ENCODE peak calls at places on chromosomes 1 and 21, in four cellular contexts. S is GM23248, A is esophagus muscularis mucosa, E is psoas muscle. H is an unnamed sample.

GRCh38 chr1:92797297-92797696 is 12.4 kb upstream of the EVI5 start:
- DNase-seq in E (no peak), A (no peak), S (no peak), H (no peak)

GRCh38 chr1:46550751-46551231 is 656 bp downstream of the KNCN start:
- DNase-seq in S (no peak), E (no peak), A (no peak), H (peak)

GRCh38 chr1:201051399-201051798 is 27.9 kb upstream of the KIF21B start:
- DNase-seq in E (no peak), S (peak), A (no peak), H (no peak)

GRCh38 chr1:230210326-230210978 is 143.4 kb downstream of the GALNT2 start:
- DNase-seq in A (no peak), E (no peak), S (no peak), H (no peak)

GRCh38 chr21:44845418-44846200 is 27.7 kb upstream of the SUMO3 start:
- DNase-seq in A (peak), S (peak), E (peak), H (peak)

GRCh38 chr21:16578912-16579311 is 849.1 kb downstream of the USP25 start:
- DNase-seq in A (no peak), E (no peak), S (no peak), H (no peak)

GRCh38 chr21:36461918-36462486 is 17.9 kb downstream of the CLDN14 start:
- DNase-seq in A (no peak), E (no peak), S (no peak), H (peak)

GRCh38 chr1:184028854-184029623 is 8.5 kb downstream of the COLGALT2 start:
- DNase-seq in A (no peak), E (peak), S (peak), H (no peak)

GRCh38 chr1:63317814-63318156 is 4.6 kb upstream of the FOXD3 start:
- DNase-seq in E (no peak), S (no peak), A (no peak), H (peak)

GRCh38 chr1:24385160-24385939 is 28.2 kb downstream of the STPG1 start:
- DNase-seq in A (peak), E (no peak), S (peak), H (peak)

GRCh38 chr1:63922848-63923247 is 149.0 kb downstream of the ROR1 start:
- DNase-seq in S (no peak), E (peak), A (no peak), H (no peak)

GRCh38 chr1:191839891-191840290 is 318.4 kb upstream of the RGS18 start:
- DNase-seq in E (no peak), A (no peak), S (no peak), H (no peak)

GRCh38 chr1:155481761-155482160 is 80.8 kb downstream of the ASH1L start:
- DNase-seq in E (no peak), A (no peak), S (no peak), H (no peak)

GRCh38 chr1:54679706-54680105 is 36.0 kb upstream of the TTC4 start:
- DNase-seq in E (no peak), A (no peak), S (no peak), H (no peak)

GRCh38 chr1:234478152-234478480 is 863 bp downstream of the TARBP1 start:
- DNase-seq in S (peak), A (no peak), E (no peak), H (peak)

GRCh38 chr1:226672217-226672838 is 66.8 kb downstream of the ITPKB start:
- DNase-seq in A (no peak), E (no peak), S (no peak), H (no peak)

GRCh38 chr1:228166170-228166936 is 749 bp downstream of the IBA57 start:
- DNase-seq in S (peak), A (peak), E (peak), H (peak)

GRCh38 chr1:25711555-25712298 is 88.3 kb upstream of the SELENON start:
- DNase-seq in E (no peak), S (peak), A (no peak), H (no peak)

GRCh38 chr1:47598357-47598756 is 160.5 kb downstream of the FOXD2 start:
- DNase-seq in A (peak), S (no peak), E (no peak), H (no peak)

GRCh38 chr1:152309955-152310354 is 15.1 kb downstream of the FLG start:
- DNase-seq in E (no peak), S (no peak), A (no peak), H (no peak)

GRCh38 chr1:21937372-21938121 is 437 bp upstream of the HSPG2 start:
- DNase-seq in E (peak), A (no peak), S (peak), H (peak)

GRCh38 chr1:21935393-21935804 is 1.7 kb downstream of the HSPG2 start:
- DNase-seq in S (peak), E (no peak), A (no peak), H (no peak)

GRCh38 chr1:21937034-21937371 is at the start of gene HSPG2:
- DNase-seq in A (no peak), E (no peak), S (no peak), H (no peak)

GRCh38 chr1:21936366-21937031 is 611 bp downstream of the HSPG2 start:
- DNase-seq in A (no peak), S (peak), E (peak), H (no peak)

GRCh38 chr1:21935891-21936365 is 1.2 kb downstream of the HSPG2 start:
- DNase-seq in A (no peak), S (no peak), E (no peak), H (peak)
- H3K27ac ChIP-seq in A (peak), S (peak), E (peak), H (peak)

DNA sequence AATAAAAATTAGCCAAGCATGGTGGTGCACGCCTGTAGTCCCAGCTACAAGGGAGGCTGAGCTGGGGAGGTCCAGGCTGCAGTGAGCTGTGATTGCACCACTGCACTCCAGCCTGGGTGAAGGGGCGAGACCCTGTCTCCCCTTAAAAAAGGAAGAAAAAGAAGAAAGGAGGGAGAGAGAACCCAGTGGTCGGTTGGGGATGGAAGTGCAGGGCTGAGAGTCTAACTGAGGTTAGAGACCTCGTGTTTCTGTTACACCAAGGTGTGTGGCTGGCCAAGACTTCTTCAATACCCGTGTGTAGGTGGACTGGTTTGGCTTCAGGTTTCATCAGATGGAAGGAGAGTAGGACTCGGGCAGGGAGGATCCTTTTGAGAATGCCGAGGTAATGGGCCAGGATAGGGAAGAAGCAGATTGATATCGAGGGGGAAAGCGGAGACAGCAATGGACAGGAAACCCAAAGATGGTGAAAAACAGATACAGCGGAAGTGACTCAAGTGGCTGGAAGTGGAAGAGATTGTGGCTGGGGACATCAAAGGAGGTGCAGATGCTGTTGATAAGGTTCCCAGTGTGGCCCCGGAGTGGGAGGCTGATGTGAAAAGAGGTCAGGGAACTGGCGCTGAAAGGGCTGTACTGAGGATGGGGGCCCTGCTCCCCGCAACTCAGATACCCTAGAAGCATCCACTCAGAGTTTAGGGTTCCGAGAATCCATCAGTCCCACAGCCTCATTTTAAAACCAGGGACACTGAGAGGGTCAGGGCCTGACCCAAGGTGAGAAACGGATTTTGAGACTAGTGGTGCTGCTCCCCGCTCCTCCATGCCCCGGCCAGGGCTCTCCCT is 681 bp upstream of the UBXN10 start:
- DNase-seq in S (no peak), A (no peak), E (no peak), H (no peak)
- H3K27ac ChIP-seq in S (no peak), A (peak), E (no peak), H (no peak)

DNA sequence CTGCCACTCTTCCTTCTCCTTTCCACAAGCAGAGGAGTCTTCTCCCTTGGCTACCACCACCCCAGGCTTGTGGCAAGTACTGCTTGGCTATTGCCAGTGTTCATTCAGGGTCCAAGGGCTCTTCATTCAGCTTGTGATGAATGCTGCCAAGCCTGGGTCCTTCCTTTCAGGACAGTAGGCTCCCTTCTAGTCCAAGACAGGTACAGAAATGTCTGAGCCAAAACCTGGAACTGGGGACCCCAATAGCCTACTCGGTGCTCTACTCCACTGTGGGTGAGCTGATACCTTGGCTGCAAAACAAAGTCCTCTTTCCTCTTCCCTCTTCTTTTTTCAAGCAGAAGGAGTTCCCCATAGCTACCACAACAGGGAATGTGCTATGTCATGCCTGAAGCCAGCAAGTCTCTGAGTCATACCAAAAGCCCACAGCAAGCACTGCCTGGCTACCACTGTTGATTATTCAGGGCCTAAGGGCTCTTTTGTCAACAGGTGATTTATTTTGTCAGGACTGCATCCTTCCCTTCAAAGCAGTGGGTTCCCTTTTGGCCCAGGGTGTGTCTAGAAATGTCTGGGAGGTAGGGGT is 268.9 kb downstream of the HHAT start:
- DNase-seq in S (peak), E (no peak), A (no peak), H (no peak)
- H3K27ac ChIP-seq in S (peak), E (peak), A (peak), H (no peak)

DNA sequence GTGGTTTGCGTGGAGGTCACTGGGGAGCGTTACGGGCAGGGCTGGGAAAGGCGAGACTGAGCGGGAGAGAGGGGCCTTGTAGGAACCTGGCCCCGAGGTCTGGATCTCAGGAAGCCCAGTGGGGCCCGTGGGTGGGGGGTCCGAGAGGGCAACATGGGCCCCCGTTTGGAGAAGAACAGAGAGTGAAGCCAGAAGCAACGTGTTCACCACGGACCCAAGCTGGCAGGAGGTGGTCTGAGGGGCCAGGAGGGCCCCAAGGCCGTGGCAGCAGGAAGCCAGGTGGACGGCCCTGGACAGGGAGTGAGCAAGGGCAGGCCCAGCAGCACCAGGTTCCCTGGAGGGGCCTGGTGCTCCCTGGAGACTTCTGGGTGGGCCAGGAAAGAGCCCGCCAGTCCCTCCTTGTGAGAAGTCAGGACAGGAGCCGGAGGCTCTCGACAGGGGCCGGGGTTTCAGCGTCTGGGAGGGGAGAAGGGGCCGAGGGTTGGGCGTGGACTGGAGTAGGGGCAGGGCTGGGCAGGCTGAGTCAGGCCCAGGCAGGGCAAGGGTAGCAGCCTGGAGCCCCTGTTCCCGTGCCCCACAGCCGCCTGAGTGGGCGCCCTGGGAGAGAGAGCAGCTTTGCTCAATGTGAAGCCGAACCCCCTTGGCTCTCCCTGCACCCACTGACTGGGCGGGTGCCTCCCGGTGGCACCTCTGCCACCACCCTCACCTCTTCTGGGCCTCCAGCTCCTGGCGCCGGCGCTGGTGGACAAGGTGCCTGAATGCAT is 33.5 kb downstream of the CFAP74 start:
- DNase-seq in E (no peak), S (no peak), A (no peak), H (no peak)
- H3K27ac ChIP-seq in E (no peak), S (no peak), A (no peak), H (no peak)

GRCh38 chr1:203867816-203868215 is 6.4 kb downstream of the SNRPE start:
- DNase-seq in A (no peak), S (no peak), E (no peak), H (no peak)

GRCh38 chr1:203871114-203871875 is 9.9 kb downstream of the SNRPE start:
- DNase-seq in S (peak), A (no peak), E (no peak), H (peak)

GRCh38 chr1:203873094-203873493 is 11.7 kb downstream of the SNRPE start:
- DNase-seq in S (no peak), E (no peak), A (no peak), H (no peak)

DNA sequence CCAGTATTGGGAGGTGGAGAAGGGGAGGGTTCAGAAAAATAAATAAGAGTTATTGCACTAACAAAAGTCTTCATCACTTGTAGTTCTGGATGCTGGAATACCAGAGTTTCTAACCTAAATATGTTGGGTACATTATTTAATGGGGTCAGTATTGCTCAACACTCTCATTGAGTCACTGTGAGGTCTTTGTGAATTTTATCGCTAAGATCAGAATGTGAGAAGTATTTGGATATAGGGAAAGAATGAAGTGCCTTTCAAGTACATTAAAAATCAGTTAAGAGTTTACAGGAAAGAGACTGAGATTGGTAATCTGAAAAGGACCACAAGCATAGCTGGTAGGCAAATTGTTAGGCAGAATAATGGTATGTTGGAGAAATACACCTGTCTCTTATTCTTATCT is 8.9 kb downstream of the SNRPE start:
- DNase-seq in E (no peak), A (no peak), S (peak), H (no peak)
- H3K27ac ChIP-seq in E (no peak), A (no peak), S (no peak), H (no peak)

DNA sequence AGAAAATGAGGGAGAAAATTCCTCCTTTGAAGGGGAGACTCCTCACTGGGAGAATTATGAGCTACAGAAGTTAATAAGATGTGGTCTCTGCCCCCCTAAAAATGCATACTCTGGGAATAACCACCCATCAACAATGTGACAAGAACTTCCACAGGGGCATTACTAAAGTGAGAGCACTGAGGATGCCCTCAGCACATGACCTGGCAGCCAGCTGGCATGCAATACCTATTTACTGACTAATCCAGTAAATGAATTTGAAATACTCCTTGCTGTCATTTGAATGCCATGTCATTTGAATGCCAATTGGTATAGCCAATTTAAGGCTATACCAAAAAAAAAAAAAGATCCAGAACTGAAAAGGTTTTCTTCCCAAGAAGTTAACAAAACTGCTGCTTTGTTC is 30.8 kb downstream of the PLPP3 start:
- DNase-seq in E (no peak), A (no peak), S (peak), H (no peak)
- H3K27ac ChIP-seq in E (no peak), A (no peak), S (no peak), H (peak)